ENCODE peak calls at places on chromosomes 16 and 17, in nine cellular contexts. E, D, A, R, G, J, S, T and W are unnamed samples. For H3K4me1 and H3K36me3, the result is how much of the 10 kb centered on the place peaks cover.

GRCh38 chr17:61284174-61284573 is 115.5 kb upstream of the TBX2 start:
- DNase-seq in S (no peak), D (no peak), G (no peak), T (no peak), R (no peak), A (no peak), J (peak), E (no peak), W (no peak)

GRCh38 chr17:72361892-72362291 is 241.1 kb downstream of the SOX9 start:
- DNase-seq in E (no peak), A (no peak), D (no peak), T (no peak), G (no peak), R (peak), S (no peak), J (no peak), W (no peak)

GRCh38 chr16:57797526-57798266 is 4.6 kb downstream of the KIFC3 start:
- DNase-seq in S (peak), A (peak), J (no peak), E (no peak), T (peak), R (peak), D (no peak), G (no peak), W (peak)

GRCh38 chr16:84223456-84223855 is 16.4 kb downstream of the KCNG4 start:
- DNase-seq in J (no peak), E (no peak), R (no peak), T (no peak), A (no peak), S (no peak), G (no peak), D (no peak), W (no peak)

GRCh38 chr17:76119409-76120371 is 16.1 kb upstream of the EXOC7 start:
- DNase-seq in R (no peak), E (no peak), T (no peak), S (no peak), J (no peak), D (no peak), G (no peak), A (no peak), W (no peak)

GRCh38 chr17:21194688-21195087 is 19.3 kb downstream of the TMEM11 start:
- DNase-seq in T (no peak), A (no peak), J (peak), R (no peak), S (no peak), D (no peak), E (no peak), G (no peak), W (no peak)

GRCh38 chr17:2157081-2157480 is 102.2 kb downstream of the HIC1 start:
- DNase-seq in D (no peak), S (no peak), T (no peak), R (no peak), E (no peak), A (no peak), J (peak), G (no peak), W (no peak)

GRCh38 chr17:50191070-50192045 is 10.1 kb downstream of the COL1A1 start:
- DNase-seq in A (no peak), D (no peak), R (no peak), S (no peak), T (no peak), G (no peak), J (peak), E (no peak), W (no peak)

GRCh38 chr17:55547027-55547670 is 35.9 kb upstream of the SMIM36 start:
- DNase-seq in S (no peak), R (no peak), J (peak), G (no peak), E (no peak), T (no peak), A (no peak), D (no peak), W (no peak)

GRCh38 chr17:49224198-49224996 is 6.2 kb downstream of the PHOSPHO1 start:
- DNase-seq in A (no peak), D (peak), T (peak), J (no peak), S (no peak), G (no peak), E (peak), R (peak), W (peak)

GRCh38 chr17:72858826-72859495 is 233.5 kb downstream of the SLC39A11 start:
- DNase-seq in D (no peak), E (no peak), R (no peak), J (no peak), T (no peak), S (no peak), G (no peak), A (no peak), W (no peak)

GRCh38 chr17:69679839-69680238 is 265.3 kb downstream of the MAP2K6 start:
- DNase-seq in J (no peak), S (no peak), D (no peak), G (no peak), E (no peak), T (no peak), R (no peak), A (no peak), W (no peak)

GRCh38 chr16:59632266-59632855 is 898.2 kb upstream of the GOT2 start:
- DNase-seq in J (peak), G (no peak), R (no peak), D (no peak), A (no peak), S (no peak), T (no peak), E (no peak), W (no peak)

GRCh38 chr17:55314784-55315491 is 50.2 kb downstream of the HLF start:
- DNase-seq in A (no peak), R (no peak), S (no peak), D (no peak), T (no peak), E (no peak), J (no peak), G (no peak), W (no peak)

GRCh38 chr17:17853811-17854527 is 17.2 kb upstream of the SREBF1 start:
- DNase-seq in A (no peak), J (no peak), G (no peak), S (no peak), D (no peak), E (no peak), R (no peak), T (no peak), W (peak)

GRCh38 chr16:24701521-24701951 is 27.9 kb upstream of the TNRC6A start:
- DNase-seq in T (no peak), S (no peak), D (no peak), R (peak), A (no peak), G (no peak), J (peak), E (no peak), W (peak)

GRCh38 chr16:8935989-8936388 is 27.7 kb downstream of the USP7 start:
- DNase-seq in T (no peak), A (no peak), J (peak), D (peak), S (no peak), E (no peak), G (no peak), R (no peak), W (no peak)

GRCh38 chr17:28908640-28909098 is 5.8 kb upstream of the DHRS13 start:
- DNase-seq in D (peak), S (no peak), J (peak), T (no peak), A (peak), G (no peak), E (no peak), R (no peak), W (no peak)

GRCh38 chr17:75684924-75685323 is 17.8 kb downstream of the SAP30BP start:
- DNase-seq in R (peak), J (no peak), E (no peak), S (no peak), A (peak), D (peak), G (peak), T (no peak), W (peak)

GRCh38 chr16:50974438-50975036 is 176.5 kb downstream of the SALL1 start:
- DNase-seq in T (no peak), J (no peak), E (no peak), S (no peak), A (no peak), G (no peak), R (no peak), D (no peak), W (no peak)

GRCh38 chr17:45411348-45412105 is 21.1 kb downstream of the ARHGAP27 start:
- DNase-seq in S (no peak), T (no peak), E (no peak), J (no peak), A (peak), G (no peak), R (no peak), D (peak), W (peak)

GRCh38 chr16:52591441-52592215 is 44.7 kb upstream of the TOX3 start:
- DNase-seq in S (no peak), D (no peak), A (no peak), E (no peak), T (no peak), R (no peak), G (no peak), J (no peak), W (peak)

GRCh38 chr17:83037084-83037950 is 42.1 kb upstream of the METRNL start:
- DNase-seq in E (no peak), T (no peak), S (no peak), J (no peak), G (no peak), R (no peak), D (no peak), A (no peak), W (no peak)

GRCh38 chr17:19383681-19384470 is 3.1 kb downstream of the MFAP4 start:
- DNase-seq in D (no peak), R (no peak), S (no peak), T (no peak), E (no peak), G (peak), A (no peak), J (peak), W (no peak)

GRCh38 chr17:43021739-43022512 is at the start of gene VAT1:
- DNase-seq in R (peak), T (peak), E (peak), J (peak), S (peak), A (peak), D (peak), G (peak), W (peak)

GRCh38 chr17:49465352-49465751 is 29.7 kb upstream of the NGFR start:
- DNase-seq in R (no peak), A (no peak), S (no peak), J (no peak), G (no peak), T (no peak), D (no peak), E (no peak), W (no peak)

GRCh38 chr17:63082952-63083351 is 116.9 kb downstream of the TANC2 start:
- DNase-seq in A (no peak), T (no peak), J (no peak), R (no peak), D (no peak), S (no peak), G (no peak), E (no peak), W (no peak)

GRCh38 chr16:86604436-86605220 is 26.3 kb downstream of the FOXL1 start:
- DNase-seq in A (no peak), S (no peak), R (no peak), T (no peak), D (no peak), E (peak), J (no peak), G (no peak), W (peak)

GRCh38 chr16:53598513-53599266 is 95.7 kb upstream of the AKTIP start:
- DNase-seq in J (no peak), T (no peak), R (no peak), E (no peak), A (no peak), G (no peak), S (no peak), D (no peak), W (no peak)

GRCh38 chr16:86852135-86852534 is 273.8 kb downstream of the FOXL1 start:
- DNase-seq in E (no peak), J (no peak), D (no peak), A (no peak), T (no peak), G (no peak), S (no peak), R (no peak), W (no peak)

GRCh38 chr17:73160980-73161630 is 3.7 kb upstream of the SSTR2 start:
- DNase-seq in J (no peak), R (no peak), G (no peak), D (no peak), E (no peak), A (no peak), T (no peak), S (no peak), W (no peak)

GRCh38 chr16:51107742-51108141 is 43.3 kb downstream of the SALL1 start:
- DNase-seq in S (no peak), T (no peak), D (no peak), J (no peak), G (no peak), R (no peak), E (no peak), A (no peak), W (no peak)

GRCh38 chr16:28126684-28127620 is 63.4 kb upstream of the GSG1L start:
- DNase-seq in S (no peak), T (no peak), J (no peak), A (no peak), R (no peak), G (no peak), D (no peak), E (no peak), W (no peak)

GRCh38 chr16:25311039-25311438 is 53.4 kb upstream of the ZKSCAN2 start:
- DNase-seq in T (no peak), E (no peak), A (no peak), G (no peak), J (no peak), S (no peak), R (no peak), D (no peak), W (no peak)

GRCh38 chr17:75352079-75352569 is 53.4 kb downstream of the GRB2 start:
- DNase-seq in J (no peak), T (no peak), D (no peak), R (no peak), E (no peak), G (no peak), S (no peak), A (no peak), W (peak)

GRCh38 chr17:43860927-43861622 is 14.1 kb downstream of the CD300LG start:
- DNase-seq in E (no peak), G (no peak), A (no peak), R (no peak), D (no peak), S (no peak), T (no peak), J (no peak), W (no peak)

GRCh38 chr17:77419547-77420475 is 279.0 kb downstream of the SEC14L1 start:
- DNase-seq in A (no peak), S (no peak), G (no peak), E (no peak), R (peak), D (no peak), J (no peak), T (no peak), W (no peak)
- H3K4me1 ChIP-seq in A (under half), S (under half), G (under half), E (half or more), R (under half), D (half or more), J (under half), T (half or more), W (under half)

DNA sequence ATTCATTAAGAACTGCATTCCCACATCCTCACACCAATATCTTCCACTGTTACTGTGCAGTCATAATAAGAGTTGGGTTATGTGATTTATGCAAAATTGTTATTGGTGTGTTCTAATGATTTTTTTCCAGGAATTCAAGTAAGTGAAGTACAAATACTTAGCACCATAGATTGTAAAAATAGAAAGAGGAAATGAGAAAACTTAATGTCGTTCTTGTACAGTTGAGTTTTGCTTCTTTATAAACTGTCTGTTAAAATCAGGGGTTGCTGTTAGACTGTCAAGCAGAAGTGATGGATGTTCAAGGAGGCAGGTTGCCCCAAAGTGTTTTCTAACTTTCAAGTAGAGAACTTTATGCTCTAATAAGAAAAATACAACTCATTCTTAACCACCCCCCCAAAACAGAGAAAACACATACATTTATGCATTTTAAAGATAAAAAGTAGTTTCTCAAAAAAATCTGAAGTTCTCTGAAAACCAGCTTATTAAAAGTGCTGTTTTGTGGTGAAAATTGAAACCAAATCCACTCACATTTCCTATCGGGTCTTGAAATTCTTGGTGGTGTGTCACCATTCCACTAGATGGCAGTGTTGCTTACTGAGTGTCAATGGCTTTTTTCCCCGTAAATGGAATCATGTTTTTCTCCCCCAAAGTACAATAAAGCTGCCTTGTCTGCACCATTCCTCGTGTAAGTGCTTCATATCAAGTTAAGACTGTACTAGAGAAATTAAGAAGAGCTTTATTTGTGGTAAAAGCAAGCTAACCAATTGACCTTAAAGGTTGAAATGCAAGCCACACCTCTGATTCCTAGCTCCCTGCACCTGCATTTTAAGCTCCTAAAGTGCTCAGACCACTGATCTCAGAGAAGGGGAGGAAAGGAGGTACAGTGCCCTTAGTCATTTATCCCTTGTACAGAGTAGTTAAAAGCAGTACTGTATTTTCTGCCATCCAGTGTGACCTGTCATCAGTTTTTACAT is 4.7 kb upstream of the IGSF6 start:
- DNase-seq in S (no peak), R (peak), A (peak), D (no peak), T (no peak), G (no peak), J (peak), E (peak), W (peak)
- H3K4me3 ChIP-seq in S (no peak), R (no peak), A (no peak), D (no peak), T (no peak), G (no peak), J (no peak), E (no peak), W (no peak)

GRCh38 chr17:5783851-5784250 is 199.5 kb upstream of the NLRP1 start:
- DNase-seq in D (no peak), G (no peak), J (no peak), A (no peak), E (no peak), T (no peak), R (no peak), S (no peak), W (no peak)

GRCh38 chr17:5785343-5785742 is 201.0 kb upstream of the NLRP1 start:
- DNase-seq in J (no peak), R (no peak), S (no peak), E (no peak), A (no peak), G (no peak), T (no peak), D (no peak), W (no peak)

GRCh38 chr17:5784791-5785190 is 200.5 kb upstream of the NLRP1 start:
- DNase-seq in A (no peak), G (no peak), D (no peak), S (no peak), T (no peak), E (no peak), J (no peak), R (no peak), W (no peak)

GRCh38 chr17:5781236-5781927 is 197.1 kb upstream of the NLRP1 start:
- DNase-seq in A (no peak), T (no peak), G (no peak), R (no peak), D (no peak), S (no peak), J (no peak), E (no peak), W (no peak)

DNA sequence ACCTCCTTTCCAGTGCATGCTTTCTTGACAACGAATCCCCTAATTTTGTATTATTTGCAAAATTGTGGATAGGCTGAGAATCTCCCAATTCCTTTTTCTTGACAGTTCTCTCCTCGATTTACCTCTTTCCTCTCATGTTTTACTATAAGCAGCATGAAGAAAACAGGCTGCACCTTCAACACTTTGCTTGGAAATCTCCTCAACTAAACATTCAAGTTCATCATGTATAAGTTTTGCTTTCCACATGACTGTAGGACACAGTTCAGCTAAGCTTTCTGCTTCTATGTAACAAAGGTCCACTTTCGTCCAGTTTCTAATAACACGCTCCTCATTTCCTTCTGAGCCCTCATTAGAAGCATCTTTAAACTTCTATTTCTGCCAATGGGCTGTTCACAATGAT is 199.0 kb upstream of the NLRP1 start:
- DNase-seq in E (no peak), S (no peak), R (no peak), T (no peak), D (no peak), J (no peak), G (no peak), A (no peak), W (no peak)
- H3K36me3 ChIP-seq in E (under half), S (under half), R (under half), T (under half), D (under half), J (under half), G (under half), A (under half), W (under half)

DNA sequence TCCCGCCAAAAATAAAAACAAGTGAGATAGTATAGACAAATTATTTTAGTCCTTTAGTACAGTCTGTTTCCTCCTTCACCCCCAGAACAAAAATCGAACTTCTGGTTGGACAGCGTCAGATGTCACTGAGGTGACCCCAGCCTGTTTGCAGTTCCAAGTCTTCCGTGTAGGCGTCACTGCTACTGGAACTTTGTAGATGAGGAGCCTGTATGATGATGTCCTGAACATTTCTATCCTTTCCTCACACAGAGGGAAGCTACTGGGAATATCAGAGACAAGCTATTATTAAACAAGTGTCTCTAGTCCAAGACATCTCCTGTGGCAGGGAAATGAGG is 924 bp upstream of the VEZF1 start:
- DNase-seq in R (no peak), A (peak), D (peak), J (no peak), S (no peak), E (no peak), G (no peak), T (no peak), W (peak)
- H3K4me1 ChIP-seq in R (under half), A (under half), D (under half), J (half or more), S (under half), E (under half), G (under half), T (half or more), W (under half)

DNA sequence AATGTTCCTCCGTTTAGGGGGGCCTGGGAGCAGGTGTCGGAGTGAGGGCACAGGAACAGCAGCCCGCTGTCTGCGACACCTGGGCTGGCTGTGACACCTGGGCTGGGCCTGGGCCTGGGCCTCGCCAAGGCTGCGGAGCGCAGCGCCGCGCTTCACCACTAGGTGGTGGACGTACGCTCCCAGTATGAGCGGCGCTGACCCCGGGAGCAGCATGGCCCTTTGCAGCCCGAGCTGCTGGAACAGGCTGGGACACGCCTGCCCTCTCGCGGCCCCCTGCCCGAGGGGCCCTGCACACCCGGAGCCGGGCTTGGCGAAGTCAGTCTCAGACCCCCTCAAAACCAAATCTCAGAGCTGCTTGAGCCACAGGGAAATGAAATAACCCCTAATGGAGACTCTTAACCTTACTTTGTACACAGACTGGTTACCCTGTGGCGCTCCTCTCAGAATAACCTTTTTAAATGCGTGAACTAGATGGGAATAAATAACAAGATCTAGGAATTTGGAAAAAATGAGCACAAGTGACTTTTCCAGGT is 38.6 kb upstream of the FA2H start:
- DNase-seq in R (peak), T (peak), J (peak), G (peak), A (peak), E (peak), S (peak), D (peak), W (peak)
- H3K4me3 ChIP-seq in R (no peak), T (no peak), J (no peak), G (no peak), A (no peak), E (no peak), S (no peak), D (no peak), W (no peak)

GRCh38 chr16:1554826-1555445 is 21.5 kb downstream of the TMEM204 start:
- DNase-seq in J (no peak), D (no peak), T (no peak), S (no peak), R (no peak), E (no peak), A (no peak), G (no peak), W (no peak)
- H3K36me3 ChIP-seq in J (under half), D (under half), T (half or more), S (half or more), R (under half), E (under half), A (under half), G (under half), W (under half)